ENCODE peak calls at places on chromosomes 2 and 18, in seven cellular contexts. One of them, this sample, is unnamed.

GRCh38 chr2:28981620-28982371 is 698 bp downstream of the TOGARAM2 start:
- DNase-seq in neural crest cell: no peak
- DNase-seq in activated naive CD4-positive, alpha-beta T cell: no peak
- DNase-seq in ACHN: no peak
- DNase-seq in cardiac fibroblast: no peak
- DNase-seq in AG10803: peak; percentile 21
- DNase-seq in fibroblast of pulmonary artery: no peak
- DNase-seq in this sample: no peak

GRCh38 chr2:65489269-65489668 is 56.9 kb upstream of the SPRED2 start:
- DNase-seq in AG10803: no peak
- DNase-seq in neural crest cell: no peak
- DNase-seq in cardiac fibroblast: no peak
- DNase-seq in ACHN: no peak
- DNase-seq in fibroblast of pulmonary artery: no peak
- DNase-seq in activated naive CD4-positive, alpha-beta T cell: no peak
- DNase-seq in this sample: no peak

GRCh38 chr2:226711606-226712296 is 87.9 kb downstream of the IRS1 start:
- DNase-seq in neural crest cell: no peak
- DNase-seq in AG10803: no peak
- DNase-seq in ACHN: no peak
- DNase-seq in activated naive CD4-positive, alpha-beta T cell: no peak
- DNase-seq in fibroblast of pulmonary artery: no peak
- DNase-seq in cardiac fibroblast: no peak
- DNase-seq in this sample: no peak

GRCh38 chr18:23958036-23958435 is 56.5 kb upstream of the TTC39C start:
- DNase-seq in neural crest cell: no peak
- DNase-seq in fibroblast of pulmonary artery: peak; percentile 31
- DNase-seq in AG10803: peak; percentile 39
- DNase-seq in cardiac fibroblast: peak; percentile 58
- DNase-seq in activated naive CD4-positive, alpha-beta T cell: no peak
- DNase-seq in ACHN: no peak
- DNase-seq in this sample: peak; percentile 54

GRCh38 chr2:36461039-36461681 is 105.6 kb downstream of the CRIM1 start:
- DNase-seq in fibroblast of pulmonary artery: peak; percentile 98
- DNase-seq in ACHN: peak; percentile 93
- DNase-seq in neural crest cell: no peak
- DNase-seq in activated naive CD4-positive, alpha-beta T cell: no peak
- DNase-seq in cardiac fibroblast: peak; percentile 94
- DNase-seq in AG10803: peak; percentile 89
- DNase-seq in this sample: peak; percentile 97

GRCh38 chr2:130762031-130762909 is 6.9 kb downstream of the AMER3 start:
- DNase-seq in neural crest cell: no peak
- DNase-seq in cardiac fibroblast: no peak
- DNase-seq in ACHN: no peak
- DNase-seq in fibroblast of pulmonary artery: no peak
- DNase-seq in AG10803: no peak
- DNase-seq in activated naive CD4-positive, alpha-beta T cell: no peak
- DNase-seq in this sample: no peak

GRCh38 chr2:171044416-171044815 is 115.4 kb downstream of the GORASP2 start:
- DNase-seq in fibroblast of pulmonary artery: no peak
- DNase-seq in neural crest cell: no peak
- DNase-seq in AG10803: no peak
- DNase-seq in ACHN: no peak
- DNase-seq in cardiac fibroblast: no peak
- DNase-seq in activated naive CD4-positive, alpha-beta T cell: no peak
- DNase-seq in this sample: no peak

GRCh38 chr2:43218550-43219382 is 7.6 kb downstream of the ZFP36L2 start:
- DNase-seq in activated naive CD4-positive, alpha-beta T cell: peak; percentile 16
- DNase-seq in ACHN: no peak
- DNase-seq in fibroblast of pulmonary artery: peak; percentile 18
- DNase-seq in AG10803: peak; percentile 29
- DNase-seq in cardiac fibroblast: peak; percentile 30
- DNase-seq in neural crest cell: no peak
- DNase-seq in this sample: peak; percentile 34

GRCh38 chr2:235766206-235766794 is 272.5 kb downstream of the AGAP1 start:
- DNase-seq in fibroblast of pulmonary artery: peak; percentile 89
- DNase-seq in neural crest cell: peak; percentile 77
- DNase-seq in AG10803: peak; percentile 78
- DNase-seq in activated naive CD4-positive, alpha-beta T cell: no peak
- DNase-seq in ACHN: peak; percentile 88
- DNase-seq in cardiac fibroblast: peak; percentile 87
- DNase-seq in this sample: peak; percentile 84

GRCh38 chr2:227826019-227826521 is 12.4 kb downstream of the CCL20 start:
- DNase-seq in fibroblast of pulmonary artery: no peak
- DNase-seq in activated naive CD4-positive, alpha-beta T cell: no peak
- DNase-seq in neural crest cell: no peak
- DNase-seq in AG10803: no peak
- DNase-seq in ACHN: no peak
- DNase-seq in cardiac fibroblast: no peak
- DNase-seq in this sample: no peak

GRCh38 chr2:152548111-152548875 is 169.0 kb downstream of the PRPF40A start:
- DNase-seq in AG10803: no peak
- DNase-seq in activated naive CD4-positive, alpha-beta T cell: no peak
- DNase-seq in fibroblast of pulmonary artery: no peak
- DNase-seq in cardiac fibroblast: peak; percentile 34
- DNase-seq in ACHN: peak; percentile 45
- DNase-seq in neural crest cell: no peak
- DNase-seq in this sample: peak; percentile 57

GRCh38 chr2:130347220-130347925 is 4.7 kb downstream of the IMP4 start:
- DNase-seq in activated naive CD4-positive, alpha-beta T cell: no peak
- DNase-seq in neural crest cell: no peak
- DNase-seq in cardiac fibroblast: no peak
- DNase-seq in AG10803: no peak
- DNase-seq in ACHN: no peak
- DNase-seq in fibroblast of pulmonary artery: no peak
- DNase-seq in this sample: no peak

GRCh38 chr2:166126014-166126639 is 1.7 kb downstream of the SCN1A start:
- DNase-seq in cardiac fibroblast: peak; percentile 68
- DNase-seq in neural crest cell: no peak
- DNase-seq in AG10803: peak; percentile 87
- DNase-seq in activated naive CD4-positive, alpha-beta T cell: no peak
- DNase-seq in ACHN: no peak
- DNase-seq in fibroblast of pulmonary artery: peak; percentile 75
- DNase-seq in this sample: peak; percentile 48

GRCh38 chr2:120401275-120402069 is 55.5 kb downstream of the INHBB start:
- DNase-seq in ACHN: no peak
- DNase-seq in fibroblast of pulmonary artery: no peak
- DNase-seq in AG10803: no peak
- DNase-seq in cardiac fibroblast: no peak
- DNase-seq in neural crest cell: no peak
- DNase-seq in activated naive CD4-positive, alpha-beta T cell: no peak
- DNase-seq in this sample: no peak

GRCh38 chr2:201108341-201108740 is 7.6 kb upstream of the CFLAR start:
- DNase-seq in ACHN: no peak
- DNase-seq in cardiac fibroblast: no peak
- DNase-seq in fibroblast of pulmonary artery: no peak
- DNase-seq in AG10803: no peak
- DNase-seq in neural crest cell: no peak
- DNase-seq in activated naive CD4-positive, alpha-beta T cell: no peak
- DNase-seq in this sample: no peak

GRCh38 chr2:239151201-239152131 is 249.4 kb downstream of the HDAC4 start:
- DNase-seq in cardiac fibroblast: peak; percentile 4
- DNase-seq in ACHN: no peak
- DNase-seq in neural crest cell: no peak
- DNase-seq in fibroblast of pulmonary artery: no peak
- DNase-seq in AG10803: no peak
- DNase-seq in activated naive CD4-positive, alpha-beta T cell: no peak
- DNase-seq in this sample: no peak

GRCh38 chr2:99613992-99614391 is 124.2 kb upstream of the REV1 start:
- DNase-seq in activated naive CD4-positive, alpha-beta T cell: no peak
- DNase-seq in fibroblast of pulmonary artery: no peak
- DNase-seq in ACHN: no peak
- DNase-seq in AG10803: peak; percentile 45
- DNase-seq in cardiac fibroblast: no peak
- DNase-seq in neural crest cell: no peak
- DNase-seq in this sample: no peak

GRCh38 chr2:189515264-189515663 is 65.3 kb downstream of the SLC40A1 start:
- DNase-seq in activated naive CD4-positive, alpha-beta T cell: no peak
- DNase-seq in neural crest cell: no peak
- DNase-seq in AG10803: peak; percentile 78
- DNase-seq in ACHN: no peak
- DNase-seq in fibroblast of pulmonary artery: no peak
- DNase-seq in cardiac fibroblast: peak; percentile 19
- DNase-seq in this sample: peak; percentile 21

GRCh38 chr18:54983041-54983686 is 23.9 kb upstream of the CCDC68 start:
- DNase-seq in activated naive CD4-positive, alpha-beta T cell: no peak
- DNase-seq in ACHN: peak; percentile 60
- DNase-seq in neural crest cell: no peak
- DNase-seq in AG10803: peak; percentile 61
- DNase-seq in fibroblast of pulmonary artery: peak; percentile 87
- DNase-seq in cardiac fibroblast: peak; percentile 80
- DNase-seq in this sample: peak; percentile 84

GRCh38 chr2:25966531-25967265 is 15.6 kb downstream of the KIF3C start:
- DNase-seq in cardiac fibroblast: no peak
- DNase-seq in ACHN: no peak
- DNase-seq in neural crest cell: no peak
- DNase-seq in fibroblast of pulmonary artery: no peak
- DNase-seq in activated naive CD4-positive, alpha-beta T cell: no peak
- DNase-seq in AG10803: no peak
- DNase-seq in this sample: no peak